ENCODE peak calls at places on chromosome 7, in six cellular contexts. One of them, this sample, is unnamed.

GRCh38 chr7:157234271-157234670 is 95.5 kb downstream of the UBE3C start:
- DNase-seq in dermis blood vessel endothelial cell: no peak
- DNase-seq in ACHN: no peak
- DNase-seq in lower lobe of right lung: no peak
- DNase-seq in mesothelial cell of epicardium: no peak
- DNase-seq in cardiac muscle cell: no peak
- DNase-seq in this sample: no peak

GRCh38 chr7:13839063-13839462 is 150.4 kb downstream of the ETV1 start:
- DNase-seq in cardiac muscle cell: no peak
- DNase-seq in ACHN: no peak
- DNase-seq in lower lobe of right lung: no peak
- DNase-seq in mesothelial cell of epicardium: no peak
- DNase-seq in dermis blood vessel endothelial cell: no peak
- DNase-seq in this sample: no peak

GRCh38 chr7:2554654-2555053 is 670 bp downstream of the BRAT1 start:
- DNase-seq in ACHN: no peak
- DNase-seq in mesothelial cell of epicardium: no peak
- DNase-seq in cardiac muscle cell: peak; percentile 38
- DNase-seq in lower lobe of right lung: peak; percentile 41
- DNase-seq in dermis blood vessel endothelial cell: no peak
- DNase-seq in this sample: no peak

GRCh38 chr7:120033114-120033513 is 239.9 kb upstream of the KCND2 start:
- DNase-seq in cardiac muscle cell: no peak
- DNase-seq in ACHN: peak; percentile 39
- DNase-seq in lower lobe of right lung: no peak
- DNase-seq in mesothelial cell of epicardium: no peak
- DNase-seq in dermis blood vessel endothelial cell: no peak
- DNase-seq in this sample: no peak

GRCh38 chr7:127953423-127953822 is 77.8 kb downstream of the LRRC4 start:
- DNase-seq in mesothelial cell of epicardium: no peak
- DNase-seq in ACHN: no peak
- DNase-seq in lower lobe of right lung: no peak
- DNase-seq in dermis blood vessel endothelial cell: no peak
- DNase-seq in cardiac muscle cell: no peak
- DNase-seq in this sample: no peak

GRCh38 chr7:148849393-148850098 is 34.5 kb downstream of the EZH2 start:
- DNase-seq in lower lobe of right lung: no peak
- DNase-seq in mesothelial cell of epicardium: no peak
- DNase-seq in ACHN: no peak
- DNase-seq in dermis blood vessel endothelial cell: no peak
- DNase-seq in cardiac muscle cell: peak; percentile 35
- DNase-seq in this sample: no peak

GRCh38 chr7:19369182-19369581 is 224.0 kb upstream of the FERD3L start:
- DNase-seq in lower lobe of right lung: no peak
- DNase-seq in cardiac muscle cell: no peak
- DNase-seq in dermis blood vessel endothelial cell: no peak
- DNase-seq in mesothelial cell of epicardium: no peak
- DNase-seq in ACHN: no peak
- DNase-seq in this sample: no peak

GRCh38 chr7:80764132-80764531 is 125.7 kb downstream of the CD36 start:
- DNase-seq in ACHN: no peak
- DNase-seq in lower lobe of right lung: no peak
- DNase-seq in cardiac muscle cell: peak; percentile 20
- DNase-seq in dermis blood vessel endothelial cell: no peak
- DNase-seq in mesothelial cell of epicardium: no peak
- DNase-seq in this sample: no peak

GRCh38 chr7:150874401-150875198 is 22.3 kb downstream of the AOC1 start:
- DNase-seq in ACHN: no peak
- DNase-seq in mesothelial cell of epicardium: no peak
- DNase-seq in dermis blood vessel endothelial cell: no peak
- DNase-seq in cardiac muscle cell: no peak
- DNase-seq in lower lobe of right lung: no peak
- DNase-seq in this sample: no peak

GRCh38 chr7:44291066-44291732 is 34.2 kb downstream of the CAMK2B start:
- DNase-seq in ACHN: no peak
- DNase-seq in cardiac muscle cell: no peak
- DNase-seq in mesothelial cell of epicardium: peak; percentile 22
- DNase-seq in dermis blood vessel endothelial cell: peak; percentile 71
- DNase-seq in lower lobe of right lung: peak; percentile 75
- DNase-seq in this sample: no peak

GRCh38 chr7:101690061-101690460 is 61.0 kb upstream of the MYL10 start:
- DNase-seq in dermis blood vessel endothelial cell: no peak
- DNase-seq in mesothelial cell of epicardium: no peak
- DNase-seq in ACHN: no peak
- DNase-seq in lower lobe of right lung: no peak
- DNase-seq in cardiac muscle cell: no peak
- DNase-seq in this sample: no peak

GRCh38 chr7:121259826-121260225 is 69.0 kb upstream of the WNT16 start:
- DNase-seq in mesothelial cell of epicardium: no peak
- DNase-seq in cardiac muscle cell: no peak
- DNase-seq in dermis blood vessel endothelial cell: no peak
- DNase-seq in ACHN: no peak
- DNase-seq in lower lobe of right lung: no peak
- DNase-seq in this sample: no peak

GRCh38 chr7:156739596-156739995 is 99.0 kb downstream of the RNF32 start:
- DNase-seq in lower lobe of right lung: no peak
- DNase-seq in mesothelial cell of epicardium: no peak
- DNase-seq in dermis blood vessel endothelial cell: no peak
- DNase-seq in ACHN: no peak
- DNase-seq in cardiac muscle cell: no peak
- DNase-seq in this sample: no peak

GRCh38 chr7:96674565-96674964 is 35.1 kb downstream of the SEM1 start:
- DNase-seq in cardiac muscle cell: no peak
- DNase-seq in lower lobe of right lung: no peak
- DNase-seq in dermis blood vessel endothelial cell: peak; percentile 75
- DNase-seq in mesothelial cell of epicardium: no peak
- DNase-seq in ACHN: no peak
- DNase-seq in this sample: no peak

GRCh38 chr7:96273716-96274115 is 48.2 kb downstream of the SLC25A13 start:
- DNase-seq in lower lobe of right lung: no peak
- DNase-seq in cardiac muscle cell: no peak
- DNase-seq in dermis blood vessel endothelial cell: no peak
- DNase-seq in mesothelial cell of epicardium: no peak
- DNase-seq in ACHN: no peak
- DNase-seq in this sample: no peak

GRCh38 chr7:149635561-149636329 is 137.6 kb downstream of the ZNF467 start:
- DNase-seq in lower lobe of right lung: no peak
- DNase-seq in dermis blood vessel endothelial cell: no peak
- DNase-seq in mesothelial cell of epicardium: no peak
- DNase-seq in ACHN: no peak
- DNase-seq in cardiac muscle cell: no peak
- DNase-seq in this sample: peak; percentile 26

GRCh38 chr7:27124096-27124978 is 6.2 kb downstream of the HOXA4 start:
- DNase-seq in mesothelial cell of epicardium: no peak
- DNase-seq in dermis blood vessel endothelial cell: no peak
- DNase-seq in lower lobe of right lung: no peak
- DNase-seq in ACHN: peak; percentile 84
- DNase-seq in cardiac muscle cell: no peak
- DNase-seq in this sample: no peak

GRCh38 chr7:1839701-1840100 is 169.6 kb downstream of the ELFN1 start:
- DNase-seq in mesothelial cell of epicardium: no peak
- DNase-seq in ACHN: no peak
- DNase-seq in dermis blood vessel endothelial cell: no peak
- DNase-seq in lower lobe of right lung: peak; percentile 45
- DNase-seq in cardiac muscle cell: no peak
- DNase-seq in this sample: no peak

GRCh38 chr7:27169658-27170493 is 4.2 kb downstream of the HOXA10 start:
- DNase-seq in dermis blood vessel endothelial cell: no peak
- DNase-seq in mesothelial cell of epicardium: no peak
- DNase-seq in cardiac muscle cell: no peak
- DNase-seq in ACHN: peak; percentile 73
- DNase-seq in lower lobe of right lung: peak; percentile 39
- DNase-seq in this sample: peak; percentile 83

GRCh38 chr7:27160147-27160545 is 3.7 kb upstream of the HOXA7 start:
- DNase-seq in mesothelial cell of epicardium: peak; percentile 16
- DNase-seq in lower lobe of right lung: no peak
- DNase-seq in ACHN: peak; percentile 39
- DNase-seq in cardiac muscle cell: no peak
- DNase-seq in dermis blood vessel endothelial cell: no peak
- DNase-seq in this sample: no peak

GRCh38 chr7:30062587-30062986 is 34.4 kb downstream of the PLEKHA8 start:
- DNase-seq in ACHN: peak; percentile 59
- DNase-seq in mesothelial cell of epicardium: no peak
- DNase-seq in lower lobe of right lung: no peak
- DNase-seq in cardiac muscle cell: peak; percentile 24
- DNase-seq in dermis blood vessel endothelial cell: peak; percentile 67
- DNase-seq in this sample: peak; percentile 57

GRCh38 chr7:70383947-70384475 is 747.9 kb upstream of the GALNT17 start:
- DNase-seq in ACHN: no peak
- DNase-seq in mesothelial cell of epicardium: no peak
- DNase-seq in cardiac muscle cell: no peak
- DNase-seq in lower lobe of right lung: no peak
- DNase-seq in dermis blood vessel endothelial cell: no peak
- DNase-seq in this sample: no peak

GRCh38 chr7:1512781-1513656 is 8.8 kb upstream of the INTS1 start:
- DNase-seq in mesothelial cell of epicardium: no peak
- DNase-seq in dermis blood vessel endothelial cell: peak; percentile 70
- DNase-seq in lower lobe of right lung: peak; percentile 81
- DNase-seq in cardiac muscle cell: peak; percentile 65
- DNase-seq in ACHN: peak; percentile 85
- DNase-seq in this sample: no peak

GRCh38 chr7:106045139-106045538 is 67.0 kb downstream of the SYPL1 start:
- DNase-seq in ACHN: no peak
- DNase-seq in dermis blood vessel endothelial cell: no peak
- DNase-seq in mesothelial cell of epicardium: no peak
- DNase-seq in cardiac muscle cell: no peak
- DNase-seq in lower lobe of right lung: no peak
- DNase-seq in this sample: no peak

GRCh38 chr7:8144856-8145255 is 117.1 kb downstream of the ICA1 start:
- DNase-seq in ACHN: no peak
- DNase-seq in cardiac muscle cell: no peak
- DNase-seq in mesothelial cell of epicardium: no peak
- DNase-seq in lower lobe of right lung: no peak
- DNase-seq in dermis blood vessel endothelial cell: no peak
- DNase-seq in this sample: no peak

This sample was measured in HT-29.